ENCODE peak calls at places on chromosomes 6 and 20, in six cellular contexts. A is uterus, Z is esophagus squamous epithelium, N is breast epithelium, R is IMR-90, B is ovary. E is an unnamed sample.

GRCh38 chr20:44142416-44142815 is 44.6 kb downstream of the JPH2 start:
- DNase-seq in N (no peak), A (peak), R (peak), Z (no peak), B (no peak), E (no peak)

GRCh38 chr6:134636221-134636830 is 313.6 kb downstream of the ALDH8A1 start:
- DNase-seq in A (no peak), N (no peak), Z (no peak), R (peak), B (no peak), E (no peak)

GRCh38 chr6:89217308-89217999 is at the start of gene GABRR1:
- DNase-seq in Z (no peak), R (no peak), A (no peak), B (no peak), N (no peak), E (no peak)

GRCh38 chr6:149043476-149044130 is 273.9 kb upstream of the TAB2 start:
- DNase-seq in B (no peak), R (no peak), N (no peak), A (no peak), Z (no peak), E (no peak)

GRCh38 chr20:15865553-15865952 is 707.7 kb downstream of the KIF16B start:
- DNase-seq in R (no peak), N (no peak), A (no peak), Z (no peak), B (no peak), E (no peak)

GRCh38 chr6:26043389-26044139 is 43.7 kb upstream of the HFE start:
- DNase-seq in N (peak), R (peak), A (peak), B (peak), Z (no peak), E (peak)

GRCh38 chr6:134850906-134851305 is 99.0 kb downstream of the ALDH8A1 start:
- DNase-seq in B (peak), N (no peak), R (no peak), A (no peak), Z (no peak), E (no peak)

GRCh38 chr6:165999279-165999678 is 168.4 kb downstream of the TBXT start:
- DNase-seq in R (no peak), B (no peak), A (no peak), N (no peak), Z (no peak), E (no peak)

GRCh38 chr6:135163440-135163738 is 17.7 kb upstream of the MYB start:
- DNase-seq in N (no peak), Z (no peak), R (no peak), A (no peak), B (no peak), E (no peak)

GRCh38 chr20:36118372-36118771 is 36.2 kb upstream of the EPB41L1 start:
- DNase-seq in R (no peak), Z (no peak), N (no peak), A (no peak), B (no peak), E (no peak)

GRCh38 chr6:44659676-44660170 is 272.2 kb downstream of the CDC5L start:
- DNase-seq in Z (no peak), R (no peak), A (no peak), B (no peak), N (no peak), E (no peak)

GRCh38 chr6:38326837-38327236 is 312.9 kb downstream of the BTBD9 start:
- DNase-seq in R (no peak), Z (no peak), N (no peak), B (no peak), A (no peak), E (no peak)

GRCh38 chr20:19211661-19212523 is 550 bp upstream of the SLC24A3 start:
- DNase-seq in A (peak), R (no peak), N (no peak), Z (no peak), B (peak), E (no peak)

GRCh38 chr20:46222521-46223007 is 85.7 kb downstream of the CDH22 start:
- DNase-seq in N (no peak), A (peak), Z (no peak), R (no peak), B (no peak), E (no peak)

GRCh38 chr6:106421491-106421890 is 61.0 kb downstream of the CRYBG1 start:
- DNase-seq in B (no peak), A (no peak), N (no peak), R (peak), Z (no peak), E (no peak)

GRCh38 chr6:153084393-153084792 is 46.7 kb downstream of the RGS17 start:
- DNase-seq in R (peak), Z (no peak), B (no peak), N (no peak), A (no peak), E (no peak)

GRCh38 chr6:109743739-109744138 is 52.6 kb downstream of the FIG4 start:
- DNase-seq in Z (no peak), N (no peak), B (no peak), R (peak), A (no peak), E (no peak)

GRCh38 chr6:113432729-113433505 is 424.2 kb upstream of the MARCKS start:
- DNase-seq in R (peak), A (no peak), Z (no peak), N (no peak), B (no peak), E (no peak)

GRCh38 chr6:37502703-37503485 is 3.2 kb upstream of the CCDC167 start:
- DNase-seq in A (no peak), R (no peak), B (no peak), Z (no peak), N (no peak), E (no peak)

GRCh38 chr20:43681991-43682410 is 15.1 kb downstream of the MYBL2 start:
- DNase-seq in N (no peak), R (no peak), B (no peak), A (no peak), Z (peak), E (no peak)

GRCh38 chr6:163263196-163263595 is 151.3 kb upstream of the QKI start:
- DNase-seq in B (no peak), Z (no peak), A (no peak), R (no peak), N (no peak), E (no peak)

GRCh38 chr6:122676146-122676545 is 65.9 kb downstream of the PKIB start:
- DNase-seq in B (no peak), A (no peak), Z (no peak), N (no peak), R (no peak), E (no peak)

GRCh38 chr20:4697189-4697873 is 24.4 kb upstream of the PRND start:
- DNase-seq in R (no peak), Z (no peak), N (no peak), B (no peak), A (no peak), E (no peak)

GRCh38 chr6:46130665-46131064 is 876 bp downstream of the ENPP4 start:
- DNase-seq in R (no peak), N (no peak), A (no peak), Z (no peak), B (no peak), E (peak)

GRCh38 chr6:87473419-87473903 is 687 bp downstream of the SLC35A1 start:
- DNase-seq in R (peak), B (no peak), A (no peak), N (no peak), Z (no peak), E (no peak)

GRCh38 chr6:15280023-15280422 is 34.2 kb downstream of the JARID2 start:
- DNase-seq in N (no peak), A (no peak), B (no peak), R (peak), Z (no peak), E (no peak)

GRCh38 chr6:80608881-80609280 is 502.4 kb downstream of the BCKDHB start:
- DNase-seq in N (no peak), R (peak), Z (no peak), B (no peak), A (no peak), E (no peak)

GRCh38 chr20:36400901-36401300 is 94.8 kb downstream of the DLGAP4 start:
- DNase-seq in A (no peak), N (no peak), Z (no peak), R (no peak), B (no peak), E (no peak)

GRCh38 chr20:42024653-42025052 is 406.5 kb upstream of the CHD6 start:
- DNase-seq in Z (no peak), N (no peak), A (no peak), B (no peak), R (no peak), E (no peak)

GRCh38 chr20:63009988-63010769 is 3.4 kb upstream of the BHLHE23 start:
- DNase-seq in A (no peak), N (peak), B (no peak), R (peak), Z (no peak), E (no peak)

GRCh38 chr6:170202416-170203135 is 88.3 kb downstream of the DLL1 start:
- DNase-seq in B (no peak), N (peak), A (no peak), R (no peak), Z (no peak), E (peak)

GRCh38 chr6:5981274-5982026 is 25.3 kb downstream of the NRN1 start:
- DNase-seq in B (no peak), A (no peak), R (peak), Z (no peak), N (no peak), E (no peak)

GRCh38 chr6:141354191-141354950 is 778.4 kb upstream of the GJE1 start:
- DNase-seq in R (no peak), N (no peak), B (no peak), Z (no peak), A (no peak), E (no peak)

GRCh38 chr20:7285918-7286556 is 518.6 kb downstream of the BMP2 start:
- DNase-seq in R (peak), Z (no peak), A (peak), N (peak), B (peak), E (peak)

GRCh38 chr20:64261138-64261537 is 5.6 kb downstream of the PCMTD2 start:
- DNase-seq in N (no peak), Z (no peak), B (peak), R (peak), A (no peak), E (peak)

GRCh38 chr6:118895241-118895561 is 1.2 kb downstream of the ASF1A start:
- DNase-seq in A (no peak), Z (no peak), R (no peak), N (no peak), B (no peak), E (no peak)

GRCh38 chr6:21595265-21595950 is 1.9 kb downstream of the SOX4 start:
- DNase-seq in A (peak), Z (no peak), N (peak), R (no peak), B (peak), E (peak)

GRCh38 chr20:49858076-49858565 is 45.5 kb downstream of the SLC9A8 start:
- DNase-seq in B (no peak), Z (no peak), N (no peak), R (no peak), A (no peak), E (no peak)
- H3K27ac ChIP-seq in B (no peak), Z (no peak), N (no peak), R (no peak), A (no peak), E (no peak)

DNA sequence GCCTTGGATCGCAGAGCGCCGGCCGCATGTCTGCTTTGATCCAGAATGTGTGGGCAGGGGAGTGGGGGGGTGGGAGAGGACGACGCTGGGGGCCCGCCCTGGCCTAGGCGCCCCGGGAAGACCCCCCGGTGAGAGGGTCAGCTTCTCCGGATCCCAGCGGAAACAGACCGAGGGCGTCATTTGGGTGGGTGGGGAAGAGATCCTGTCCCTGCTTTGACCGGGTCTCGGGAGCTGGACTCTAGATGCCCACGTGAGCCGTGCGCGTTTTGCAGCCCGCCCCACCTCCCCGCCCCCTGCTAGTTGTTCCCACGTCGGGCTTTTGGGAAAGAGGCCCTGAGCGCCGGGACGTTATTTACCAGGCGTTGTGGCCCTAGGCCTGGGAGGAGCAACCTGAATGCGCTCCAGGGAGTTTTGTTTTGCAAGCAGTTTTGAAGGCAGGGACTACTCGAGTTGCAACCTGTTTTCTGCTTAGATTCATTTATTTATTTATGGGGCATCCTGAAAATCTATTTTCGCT is 1.5 kb downstream of the DSP start:
- DNase-seq in N (peak), R (peak), A (no peak), B (peak), Z (no peak), E (no peak)
- TF ChIP-seq POLR2A in N (no peak), R (no peak), A (no peak), B (no peak), Z (no peak), E (no peak)

GRCh38 chr20:47256665-47257236 is 99.7 kb downstream of the ZMYND8 start:
- DNase-seq in R (peak), B (peak), Z (no peak), A (no peak), N (no peak), E (no peak)
- H3K27ac ChIP-seq in R (peak), B (no peak), Z (peak), A (peak), N (peak), E (no peak)

DNA sequence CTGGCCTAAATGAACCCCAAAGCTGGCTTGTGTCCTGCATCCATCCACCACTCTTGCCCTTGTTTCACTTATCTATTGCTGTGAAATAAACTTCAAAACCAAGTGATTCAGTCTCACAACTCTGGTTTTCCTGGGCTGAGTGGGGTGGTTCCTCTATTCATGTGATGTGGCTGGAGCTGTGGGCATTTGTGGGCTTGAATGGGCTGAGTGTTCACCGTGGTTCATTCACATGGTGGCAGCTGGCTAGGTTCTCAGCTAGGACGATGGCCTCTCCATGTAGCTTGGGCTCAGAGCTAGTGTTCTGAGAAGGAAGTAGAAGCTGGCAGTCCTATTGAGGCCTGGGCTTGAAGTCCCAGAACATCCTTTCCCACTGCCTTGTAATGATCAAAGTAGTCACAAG is 30.4 kb downstream of the FKBP1A start:
- DNase-seq in N (no peak), R (no peak), A (no peak), B (no peak), Z (no peak), E (no peak)
- TF ChIP-seq POLR2A in N (no peak), R (no peak), A (no peak), B (no peak), Z (no peak), E (no peak)

DNA sequence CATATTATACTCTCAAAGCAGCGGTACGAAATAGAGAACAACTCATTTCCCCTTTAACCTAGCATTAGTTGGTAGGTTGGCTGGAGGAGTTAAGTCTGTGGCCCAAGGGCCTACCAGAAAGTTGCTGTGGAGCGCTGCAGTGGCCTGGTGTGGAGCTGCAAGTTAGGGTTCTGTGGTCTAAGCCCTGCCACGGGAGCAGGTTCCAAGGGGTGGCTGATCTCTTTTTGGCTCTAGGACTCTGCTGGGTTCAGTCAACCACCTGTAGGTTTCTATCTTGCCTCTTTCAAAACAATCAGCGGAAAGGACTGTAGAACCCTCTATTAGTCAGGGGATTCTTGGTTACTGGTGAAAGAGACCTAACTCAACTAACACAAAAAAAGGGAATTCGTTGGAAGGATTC is 54.5 kb upstream of the TULP4 start:
- DNase-seq in Z (no peak), A (no peak), B (no peak), R (no peak), N (no peak), E (no peak)
- H3K27ac ChIP-seq in Z (no peak), A (no peak), B (no peak), R (no peak), N (no peak), E (no peak)